ENCODE peak calls at places on chromosomes 4 and X, in eight cellular contexts. G is breast epithelium; T is WTC11; D is choroid plexus epithelial cell; B is ovary; U is upper lobe of right lung; Z is DND-41; C is CD4-positive, alpha-beta T cell. Y is an unnamed sample.

GRCh38 chr4:182486895-182487294 is 243.7 kb downstream of the TENM3 start:
- DNase-seq in T (no peak), U (no peak), G (no peak), D (peak; percentile 13), C (no peak), Z (no peak), B (no peak), Y (no peak)

GRCh38 chr4:138204507-138204906 is 37.6 kb downstream of the SLC7A11 start:
- DNase-seq in B (no peak), C (no peak), T (no peak), U (no peak), Z (no peak), G (no peak), D (no peak), Y (no peak)

GRCh38 chr4:7324651-7325121 is 110.0 kb downstream of the PSAPL1 start:
- DNase-seq in C (no peak), G (no peak), B (peak; percentile 12), T (no peak), U (no peak), Z (no peak), D (no peak), Y (no peak)

GRCh38 chr4:121358473-121358872 is 22.3 kb downstream of the QRFPR start:
- DNase-seq in U (no peak), B (no peak), Z (no peak), D (peak; percentile 84), C (no peak), T (no peak), G (no peak), Y (no peak)

GRCh38 chrX:131677655-131678628 is 134.1 kb downstream of the OR13H1 start:
- DNase-seq in D (peak; percentile 33), C (peak; percentile 34), B (peak; percentile 27), Z (peak; percentile 47), U (peak; percentile 64), G (no peak), T (peak; percentile 65), Y (no peak)

GRCh38 chr4:184453402-184454160 is 20.8 kb downstream of the IRF2 start:
- DNase-seq in G (no peak), U (no peak), D (peak; percentile 94), Z (peak; percentile 10), T (no peak), C (peak; percentile 41), B (no peak), Y (no peak)

GRCh38 chr4:100295792-100296191 is 105.5 kb upstream of the DDIT4L start:
- DNase-seq in T (no peak), G (no peak), Z (no peak), C (no peak), U (no peak), D (peak; percentile 84), B (no peak), Y (no peak)

GRCh38 chr4:100906973-100907372 is 389.2 kb upstream of the EMCN start:
- DNase-seq in Z (no peak), T (no peak), D (no peak), G (no peak), U (no peak), B (no peak), C (no peak), Y (no peak)

GRCh38 chr4:84632092-84632491 is 49.2 kb downstream of the CDS1 start:
- DNase-seq in C (no peak), U (no peak), G (no peak), T (no peak), D (peak; percentile 93), Z (no peak), B (no peak), Y (no peak)

GRCh38 chr4:109072595-109072994 is 229.9 kb downstream of the COL25A1 start:
- DNase-seq in D (peak; percentile 96), T (no peak), C (no peak), U (no peak), G (no peak), B (no peak), Z (no peak), Y (no peak)

GRCh38 chr4:52173470-52174055 is 122.5 kb downstream of the SPATA18 start:
- DNase-seq in C (no peak), D (peak; percentile 60), Z (no peak), T (no peak), G (no peak), B (peak; percentile 35), U (no peak), Y (no peak)

GRCh38 chrX:3320471-3321046 is 25.9 kb downstream of the MXRA5 start:
- DNase-seq in T (no peak), Z (no peak), B (no peak), C (no peak), U (no peak), G (no peak), D (no peak), Y (no peak)

GRCh38 chrX:134548257-134548732 is 88.3 kb downstream of the HPRT1 start:
- DNase-seq in Z (peak; percentile 30), D (no peak), T (no peak), B (no peak), G (no peak), U (no peak), C (no peak), Y (no peak)

GRCh38 chr4:19239565-19239964 is 1012.1 kb upstream of the SLIT2 start:
- DNase-seq in B (no peak), Z (no peak), U (no peak), G (no peak), D (peak; percentile 83), C (no peak), T (no peak), Y (no peak)

GRCh38 chrX:46572295-46572936 is 1.1 kb upstream of the CHST7 start:
- DNase-seq in B (no peak), G (no peak), U (no peak), T (no peak), D (no peak), Z (no peak), C (no peak), Y (no peak)

GRCh38 chr4:113383111-113383785 is 333.8 kb downstream of the ANK2 start:
- DNase-seq in Z (no peak), B (no peak), C (no peak), D (peak; percentile 63), T (no peak), G (no peak), U (no peak), Y (no peak)

DNA sequence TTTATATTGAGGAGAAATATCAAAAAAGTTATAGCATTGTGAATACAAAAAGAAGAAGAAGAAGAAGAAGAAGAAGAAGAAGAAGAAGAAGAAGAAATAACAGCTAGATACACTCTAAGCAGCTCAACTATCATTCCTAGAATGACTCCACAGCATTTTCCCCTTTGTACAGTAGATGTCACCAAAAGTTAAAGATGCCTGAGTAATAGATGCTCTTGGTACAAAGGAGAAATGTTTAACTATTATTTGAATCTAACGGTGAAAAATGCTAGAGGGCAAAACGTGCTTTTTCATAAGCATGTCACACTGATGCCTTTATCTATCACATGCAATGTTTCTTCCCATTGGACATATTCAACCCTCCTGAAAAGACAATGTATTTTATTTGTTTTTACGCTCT is 178.4 kb upstream of the GPRIN3 start:
- DNase-seq in D (peak; percentile 78), B (no peak), C (no peak), G (no peak), T (no peak), Z (no peak), U (no peak), Y (no peak)
- TF ChIP-seq CTCF in D (peak; percentile 61), B (no peak), C (no peak), G (no peak), T (no peak), Z (peak; percentile 64), U (peak; percentile 32), Y (no peak)

GRCh38 chr4:67721770-67722597 is 21.0 kb upstream of the UBA6 start:
- DNase-seq in B (no peak), C (no peak), U (no peak), Z (no peak), D (peak; percentile 58), G (no peak), T (peak; percentile 36), Y (no peak)

GRCh38 chr4:67721317-67721769 is 20.4 kb upstream of the UBA6 start:
- DNase-seq in D (no peak), B (no peak), U (no peak), T (no peak), C (no peak), Z (no peak), G (no peak), Y (no peak)

GRCh38 chr4:67725981-67726380 is 25.0 kb upstream of the UBA6 start:
- DNase-seq in Z (no peak), U (no peak), B (no peak), G (no peak), T (no peak), C (no peak), D (peak; percentile 78), Y (no peak)

GRCh38 chr4:67725132-67725531 is 24.2 kb upstream of the UBA6 start:
- DNase-seq in B (no peak), D (no peak), T (no peak), G (no peak), Z (no peak), C (no peak), U (no peak), Y (no peak)

DNA sequence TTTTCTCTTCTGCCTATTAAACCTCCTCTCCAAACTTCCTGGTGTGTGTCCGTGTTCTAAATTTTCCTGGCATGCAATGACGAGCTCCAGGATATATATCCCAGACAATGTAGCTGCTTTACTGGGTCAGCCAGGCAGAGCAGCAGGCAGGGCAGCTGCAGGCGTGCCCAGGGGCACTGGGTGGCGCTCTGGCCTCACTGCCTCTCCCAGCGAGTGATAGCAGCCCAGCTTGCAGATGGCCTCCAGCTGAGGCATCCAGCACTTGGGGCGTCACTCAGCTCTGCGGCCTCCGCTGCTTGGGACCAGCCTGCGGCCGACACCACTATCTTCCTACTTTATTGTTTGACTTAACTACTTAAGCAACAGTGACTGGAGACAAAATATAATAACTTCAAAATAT is 23.0 kb upstream of the UBA6 start:
- DNase-seq in T (peak; percentile 70), D (no peak), Z (no peak), B (no peak), U (no peak), C (no peak), G (no peak), Y (no peak)
- TF ChIP-seq CTCF in T (peak; percentile 36), D (peak; percentile 15), Z (peak; percentile 18), B (no peak), U (no peak), C (no peak), G (no peak), Y (no peak)

GRCh38 chr4:5611656-5612187 is 96.6 kb downstream of the EVC2 start:
- DNase-seq in B (no peak), D (peak; percentile 35), Z (no peak), T (no peak), G (no peak), U (no peak), C (no peak), Y (no peak)
- TF ChIP-seq CTCF in B (no peak), D (no peak), Z (no peak), T (no peak), G (no peak), U (no peak), C (no peak), Y (no peak)

GRCh38 chr4:44425614-44426208 is 22.9 kb downstream of the KCTD8 start:
- DNase-seq in U (no peak), B (no peak), G (no peak), D (peak; percentile 14), Z (no peak), C (no peak), T (peak; percentile 49), Y (no peak)
- TF ChIP-seq CTCF in U (no peak), B (no peak), G (no peak), D (peak; percentile 49), Z (no peak), C (no peak), T (no peak), Y (no peak)

GRCh38 chrX:53445977-53446376 is 11.8 kb upstream of the HSD17B10 start:
- DNase-seq in T (peak; percentile 51), G (no peak), D (peak; percentile 61), B (no peak), U (peak; percentile 55), Z (peak; percentile 19), C (peak; percentile 35), Y (no peak)
- TF ChIP-seq CTCF in T (peak; percentile 35), G (no peak), D (peak; percentile 75), B (no peak), U (peak; percentile 53), Z (peak; percentile 26), C (peak; percentile 29), Y (no peak)